ENCODE peak calls at places on chromosomes 16 and 17, in six cellular contexts. Q is activated naive CD4-positive, alpha-beta T cell; Y is GM03348; A is activated T-helper 9 cell treated with anti-CD3 and anti-CD28 coated beads, Interleukin-2, amount 50 U/mL, for 16 hours; V is CD8-positive, alpha-beta T cell; H is substantia nigra. I is an unnamed sample.

GRCh38 chr16:13697568-13697967 is 222.4 kb upstream of the ERCC4 start:
- DNase-seq in Q (no peak), Y (no peak), A (no peak), V (no peak), H (no peak), I (no peak)

GRCh38 chr16:75385507-75386152 is 47.7 kb downstream of the CFDP1 start:
- DNase-seq in Q (no peak), Y (peak), A (no peak), V (no peak), H (no peak), I (no peak)

GRCh38 chr17:78182504-78182903 is 4.3 kb downstream of the TK1 start:
- DNase-seq in Q (no peak), Y (no peak), A (no peak), V (no peak), H (no peak), I (no peak)

GRCh38 chr16:84069540-84069939 is 26.9 kb upstream of the SLC38A8 start:
- DNase-seq in Q (no peak), Y (no peak), A (no peak), V (no peak), H (no peak), I (no peak)

GRCh38 chr16:5071341-5071680 is 332 bp upstream of the ALG1 start:
- DNase-seq in Q (no peak), Y (no peak), A (no peak), V (no peak), H (no peak), I (no peak)

GRCh38 chr16:82063456-82064082 is 28.5 kb downstream of the HSD17B2 start:
- DNase-seq in Q (no peak), Y (no peak), A (no peak), V (no peak), H (no peak), I (no peak)

GRCh38 chr16:86794216-86794864 is 216.0 kb downstream of the FOXL1 start:
- DNase-seq in Q (no peak), Y (no peak), A (no peak), V (no peak), H (no peak), I (no peak)

GRCh38 chr17:4177732-4178131 is 34.7 kb downstream of the CYB5D2 start:
- DNase-seq in Q (no peak), Y (no peak), A (no peak), V (no peak), H (no peak), I (no peak)

GRCh38 chr16:11349599-11350276 is 4.5 kb downstream of the RMI2 start:
- DNase-seq in Q (no peak), Y (peak), A (no peak), V (no peak), H (peak), I (no peak)

GRCh38 chr17:42313773-42314566 is 25.7 kb downstream of the STAT5A start:
- DNase-seq in Q (peak), Y (no peak), A (no peak), V (no peak), H (no peak), I (no peak)

GRCh38 chr16:19348578-19349315 is 63.2 kb downstream of the CLEC19A start:
- DNase-seq in Q (no peak), Y (no peak), A (no peak), V (no peak), H (no peak), I (peak)

GRCh38 chr17:59533694-59534093 is 31.7 kb upstream of the DHX40 start:
- DNase-seq in Q (no peak), Y (no peak), A (no peak), V (no peak), H (no peak), I (no peak)

GRCh38 chr16:59605706-59606105 is 871.6 kb upstream of the GOT2 start:
- DNase-seq in Q (no peak), Y (no peak), A (no peak), V (no peak), H (no peak), I (no peak)

GRCh38 chr16:88539652-88540345 is 30.4 kb upstream of the ZC3H18 start:
- DNase-seq in Q (no peak), Y (peak), A (no peak), V (no peak), H (no peak), I (no peak)

GRCh38 chr17:67421869-67422273 is 44.8 kb downstream of the PITPNC1 start:
- DNase-seq in Q (peak), Y (peak), A (peak), V (no peak), H (no peak), I (no peak)

GRCh38 chr16:57938484-57938883 is 32.4 kb downstream of the CNGB1 start:
- DNase-seq in Q (no peak), Y (no peak), A (no peak), V (no peak), H (no peak), I (no peak)

GRCh38 chr17:5283531-5284315 is 1.6 kb downstream of the RABEP1 start:
- DNase-seq in Q (no peak), Y (no peak), A (no peak), V (no peak), H (no peak), I (no peak)

GRCh38 chr16:69763557-69763942 is 1.4 kb downstream of the WWP2 start:
- DNase-seq in Q (no peak), Y (no peak), A (no peak), V (no peak), H (no peak), I (no peak)

GRCh38 chr17:38333635-38334295 is 10.0 kb downstream of the GPR179 start:
- DNase-seq in Q (peak), Y (peak), A (peak), V (peak), H (peak), I (peak)

GRCh38 chr16:4057439-4057877 is 58.8 kb downstream of the ADCY9 start:
- DNase-seq in Q (no peak), Y (no peak), A (no peak), V (no peak), H (no peak), I (no peak)

GRCh38 chr17:79305831-79306687 is 231.4 kb downstream of the ENGASE start:
- DNase-seq in Q (no peak), Y (no peak), A (no peak), V (no peak), H (no peak), I (peak)

GRCh38 chr17:17297217-17297616 is 6.0 kb upstream of the NT5M start:
- DNase-seq in Q (no peak), Y (no peak), A (no peak), V (no peak), H (no peak), I (no peak)

GRCh38 chr17:7014995-7015586 is 2.7 kb downstream of the RNASEK start:
- DNase-seq in Q (peak), Y (peak), A (peak), V (peak), H (no peak), I (no peak)

GRCh38 chr17:8481089-8481488 is 45.4 kb downstream of the NDEL1 start:
- DNase-seq in Q (no peak), Y (no peak), A (no peak), V (no peak), H (no peak), I (no peak)

GRCh38 chr17:65131946-65132345 is 5.2 kb upstream of the RGS9 start:
- DNase-seq in Q (no peak), Y (peak), A (no peak), V (no peak), H (no peak), I (no peak)

GRCh38 chr16:67482260-67482924 is 955 bp downstream of the AGRP start:
- DNase-seq in Q (no peak), Y (no peak), A (no peak), V (no peak), H (no peak), I (no peak)

GRCh38 chr16:53085539-53086450 is 31.0 kb downstream of the CHD9 start:
- DNase-seq in Q (no peak), Y (peak), A (no peak), V (no peak), H (no peak), I (no peak)

GRCh38 chr17:64777413-64778101 is 115.5 kb upstream of the SMURF2 start:
- DNase-seq in Q (no peak), Y (no peak), A (no peak), V (no peak), H (peak), I (no peak)

I was measured in nephron progenitor cell.